ENCODE peak calls at places on chromosome 4, in nine cellular contexts. One of them, this sample, is unnamed.

GRCh38 chr4:123536225-123536624 is 139.6 kb downstream of the SPRY1 start:
- DNase-seq in astrocyte of the cerebellum: no peak
- DNase-seq in iris pigment epithelial cell: no peak
- DNase-seq in A549: no peak
- DNase-seq in NCI-H1092: no peak
- DNase-seq in SW480: no peak
- DNase-seq in Right ventricle myocardium superior: no peak
- DNase-seq in PC-3: no peak
- DNase-seq in heart left ventricle: no peak
- DNase-seq in this sample: no peak

GRCh38 chr4:44118971-44119680 is 329.5 kb downstream of the KCTD8 start:
- DNase-seq in SW480: no peak
- DNase-seq in heart left ventricle: no peak
- DNase-seq in PC-3: peak
- DNase-seq in iris pigment epithelial cell: peak
- DNase-seq in A549: no peak
- DNase-seq in NCI-H1092: no peak
- DNase-seq in Right ventricle myocardium superior: no peak
- DNase-seq in astrocyte of the cerebellum: no peak
- DNase-seq in this sample: no peak

GRCh38 chr4:6217716-6218381 is 17.5 kb upstream of the JAKMIP1 start:
- DNase-seq in heart left ventricle: no peak
- DNase-seq in iris pigment epithelial cell: no peak
- DNase-seq in Right ventricle myocardium superior: no peak
- DNase-seq in NCI-H1092: no peak
- DNase-seq in A549: no peak
- DNase-seq in astrocyte of the cerebellum: no peak
- DNase-seq in SW480: no peak
- DNase-seq in PC-3: no peak
- DNase-seq in this sample: no peak

GRCh38 chr4:179893967-179894590 is 2349.1 kb upstream of the TENM3 start:
- DNase-seq in A549: no peak
- DNase-seq in NCI-H1092: no peak
- DNase-seq in SW480: no peak
- DNase-seq in PC-3: no peak
- DNase-seq in iris pigment epithelial cell: no peak
- DNase-seq in heart left ventricle: no peak
- DNase-seq in Right ventricle myocardium superior: no peak
- DNase-seq in astrocyte of the cerebellum: no peak
- DNase-seq in this sample: peak

GRCh38 chr4:186132577-186133277 is 28.2 kb downstream of the FAM149A start:
- DNase-seq in SW480: peak
- DNase-seq in PC-3: peak
- DNase-seq in NCI-H1092: no peak
- DNase-seq in iris pigment epithelial cell: peak
- DNase-seq in A549: peak
- DNase-seq in heart left ventricle: no peak
- DNase-seq in Right ventricle myocardium superior: no peak
- DNase-seq in astrocyte of the cerebellum: peak
- DNase-seq in this sample: peak

GRCh38 chr4:7973545-7973981 is 33.9 kb upstream of the AFAP1 start:
- DNase-seq in astrocyte of the cerebellum: no peak
- DNase-seq in iris pigment epithelial cell: peak
- DNase-seq in A549: no peak
- DNase-seq in Right ventricle myocardium superior: no peak
- DNase-seq in PC-3: peak
- DNase-seq in SW480: no peak
- DNase-seq in NCI-H1092: no peak
- DNase-seq in heart left ventricle: no peak
- DNase-seq in this sample: no peak

GRCh38 chr4:110869114-110869513 is 246.2 kb upstream of the PITX2 start:
- DNase-seq in Right ventricle myocardium superior: no peak
- DNase-seq in A549: no peak
- DNase-seq in heart left ventricle: no peak
- DNase-seq in PC-3: no peak
- DNase-seq in SW480: no peak
- DNase-seq in iris pigment epithelial cell: peak
- DNase-seq in astrocyte of the cerebellum: peak
- DNase-seq in NCI-H1092: no peak
- DNase-seq in this sample: no peak

GRCh38 chr4:69099910-69100309 is 3.6 kb downstream of the UGT2B7 start:
- DNase-seq in heart left ventricle: no peak
- DNase-seq in iris pigment epithelial cell: no peak
- DNase-seq in SW480: no peak
- DNase-seq in NCI-H1092: no peak
- DNase-seq in astrocyte of the cerebellum: no peak
- DNase-seq in Right ventricle myocardium superior: no peak
- DNase-seq in A549: no peak
- DNase-seq in PC-3: no peak
- DNase-seq in this sample: no peak

GRCh38 chr4:97720869-97721432 is 422.3 kb downstream of the STPG2 start:
- DNase-seq in A549: peak
- DNase-seq in SW480: peak
- DNase-seq in NCI-H1092: no peak
- DNase-seq in astrocyte of the cerebellum: no peak
- DNase-seq in Right ventricle myocardium superior: no peak
- DNase-seq in heart left ventricle: no peak
- DNase-seq in PC-3: peak
- DNase-seq in iris pigment epithelial cell: peak
- DNase-seq in this sample: peak

GRCh38 chr4:8688041-8688907 is 95.7 kb downstream of the CPZ start:
- DNase-seq in SW480: no peak
- DNase-seq in iris pigment epithelial cell: peak
- DNase-seq in NCI-H1092: no peak
- DNase-seq in A549: peak
- DNase-seq in heart left ventricle: no peak
- DNase-seq in Right ventricle myocardium superior: no peak
- DNase-seq in astrocyte of the cerebellum: no peak
- DNase-seq in PC-3: peak
- DNase-seq in this sample: no peak

GRCh38 chr4:135839712-135840111 is 1638.1 kb upstream of the PABPC4L start:
- DNase-seq in NCI-H1092: no peak
- DNase-seq in Right ventricle myocardium superior: no peak
- DNase-seq in astrocyte of the cerebellum: no peak
- DNase-seq in A549: no peak
- DNase-seq in SW480: no peak
- DNase-seq in iris pigment epithelial cell: no peak
- DNase-seq in PC-3: no peak
- DNase-seq in heart left ventricle: no peak
- DNase-seq in this sample: no peak

GRCh38 chr4:88010921-88011320 is 3.5 kb downstream of the PKD2 start:
- DNase-seq in A549: no peak
- DNase-seq in heart left ventricle: no peak
- DNase-seq in iris pigment epithelial cell: peak
- DNase-seq in SW480: no peak
- DNase-seq in PC-3: no peak
- DNase-seq in astrocyte of the cerebellum: no peak
- DNase-seq in Right ventricle myocardium superior: no peak
- DNase-seq in NCI-H1092: no peak
- DNase-seq in this sample: no peak

GRCh38 chr4:158962396-158962795 is 140.5 kb upstream of the RAPGEF2 start:
- DNase-seq in heart left ventricle: no peak
- DNase-seq in iris pigment epithelial cell: no peak
- DNase-seq in PC-3: no peak
- DNase-seq in SW480: no peak
- DNase-seq in astrocyte of the cerebellum: no peak
- DNase-seq in A549: no peak
- DNase-seq in Right ventricle myocardium superior: no peak
- DNase-seq in NCI-H1092: no peak
- DNase-seq in this sample: no peak

GRCh38 chr4:79088991-79089705 is 149.9 kb upstream of the PAQR3 start:
- DNase-seq in NCI-H1092: no peak
- DNase-seq in heart left ventricle: no peak
- DNase-seq in SW480: peak
- DNase-seq in PC-3: no peak
- DNase-seq in astrocyte of the cerebellum: no peak
- DNase-seq in iris pigment epithelial cell: no peak
- DNase-seq in A549: no peak
- DNase-seq in Right ventricle myocardium superior: no peak
- DNase-seq in this sample: no peak

GRCh38 chr4:39528056-39528465 is 822 bp upstream of the UGDH start:
- DNase-seq in NCI-H1092: no peak
- DNase-seq in iris pigment epithelial cell: peak
- DNase-seq in A549: no peak
- DNase-seq in PC-3: peak
- DNase-seq in heart left ventricle: peak
- DNase-seq in astrocyte of the cerebellum: peak
- DNase-seq in SW480: no peak
- DNase-seq in Right ventricle myocardium superior: no peak
- DNase-seq in this sample: no peak

GRCh38 chr4:101790521-101791188 is at the start of gene BANK1:
- DNase-seq in Right ventricle myocardium superior: peak
- DNase-seq in SW480: no peak
- DNase-seq in astrocyte of the cerebellum: no peak
- DNase-seq in heart left ventricle: peak
- DNase-seq in PC-3: peak
- DNase-seq in NCI-H1092: peak
- DNase-seq in iris pigment epithelial cell: peak
- DNase-seq in A549: peak
- DNase-seq in this sample: no peak

GRCh38 chr4:121485190-121485804 is 104.5 kb upstream of the QRFPR start:
- DNase-seq in Right ventricle myocardium superior: no peak
- DNase-seq in iris pigment epithelial cell: no peak
- DNase-seq in heart left ventricle: no peak
- DNase-seq in NCI-H1092: no peak
- DNase-seq in astrocyte of the cerebellum: no peak
- DNase-seq in A549: no peak
- DNase-seq in SW480: no peak
- DNase-seq in PC-3: no peak
- DNase-seq in this sample: no peak

GRCh38 chr4:36394352-36394903 is 113.0 kb downstream of the DTHD1 start:
- DNase-seq in astrocyte of the cerebellum: no peak
- DNase-seq in Right ventricle myocardium superior: no peak
- DNase-seq in NCI-H1092: no peak
- DNase-seq in SW480: peak
- DNase-seq in heart left ventricle: no peak
- DNase-seq in iris pigment epithelial cell: no peak
- DNase-seq in A549: peak
- DNase-seq in PC-3: peak
- DNase-seq in this sample: no peak

GRCh38 chr4:7717161-7717560 is 222.5 kb downstream of the AFAP1 start:
- DNase-seq in Right ventricle myocardium superior: no peak
- DNase-seq in heart left ventricle: no peak
- DNase-seq in A549: no peak
- DNase-seq in astrocyte of the cerebellum: no peak
- DNase-seq in NCI-H1092: no peak
- DNase-seq in SW480: no peak
- DNase-seq in iris pigment epithelial cell: no peak
- DNase-seq in PC-3: no peak
- DNase-seq in this sample: no peak

GRCh38 chr4:85642356-85643100 is 167.6 kb downstream of the ARHGAP24 start:
- DNase-seq in NCI-H1092: no peak
- DNase-seq in SW480: no peak
- DNase-seq in A549: no peak
- DNase-seq in heart left ventricle: no peak
- DNase-seq in iris pigment epithelial cell: no peak
- DNase-seq in Right ventricle myocardium superior: no peak
- DNase-seq in PC-3: no peak
- DNase-seq in astrocyte of the cerebellum: no peak
- DNase-seq in this sample: no peak

GRCh38 chr4:123784626-123785025 is 388.0 kb downstream of the SPRY1 start:
- DNase-seq in Right ventricle myocardium superior: no peak
- DNase-seq in SW480: no peak
- DNase-seq in A549: no peak
- DNase-seq in iris pigment epithelial cell: no peak
- DNase-seq in astrocyte of the cerebellum: no peak
- DNase-seq in heart left ventricle: no peak
- DNase-seq in NCI-H1092: no peak
- DNase-seq in PC-3: no peak
- DNase-seq in this sample: no peak

GRCh38 chr4:84578540-84579409 is 4.2 kb upstream of the CDS1 start:
- DNase-seq in Right ventricle myocardium superior: no peak
- DNase-seq in SW480: peak
- DNase-seq in A549: peak
- DNase-seq in iris pigment epithelial cell: peak
- DNase-seq in astrocyte of the cerebellum: peak
- DNase-seq in NCI-H1092: no peak
- DNase-seq in PC-3: peak
- DNase-seq in heart left ventricle: no peak
- DNase-seq in this sample: no peak

GRCh38 chr4:104942990-104943758 is 203.5 kb upstream of the TET2 start:
- DNase-seq in heart left ventricle: no peak
- DNase-seq in Right ventricle myocardium superior: no peak
- DNase-seq in PC-3: no peak
- DNase-seq in SW480: no peak
- DNase-seq in A549: no peak
- DNase-seq in astrocyte of the cerebellum: no peak
- DNase-seq in iris pigment epithelial cell: peak
- DNase-seq in NCI-H1092: no peak
- DNase-seq in this sample: no peak

GRCh38 chr4:62940229-62940628 is 1469.0 kb downstream of the TECRL start:
- DNase-seq in astrocyte of the cerebellum: no peak
- DNase-seq in NCI-H1092: no peak
- DNase-seq in A549: peak
- DNase-seq in heart left ventricle: no peak
- DNase-seq in iris pigment epithelial cell: no peak
- DNase-seq in PC-3: peak
- DNase-seq in Right ventricle myocardium superior: no peak
- DNase-seq in SW480: no peak
- DNase-seq in this sample: no peak